ENCODE peak calls at places on chromosomes 16 and 17, in five cellular contexts. Q is skeletal muscle cell, R is neural crest cell, U is lower lobe of right lung, Y is GM20000. O is an unnamed sample.

GRCh38 chr16:55876854-55877253 is 1.7 kb upstream of the CES5A start:
- DNase-seq in Q (no peak), R (no peak), U (no peak), Y (no peak), O (no peak)

GRCh38 chr16:87708881-87709638 is 56.7 kb downstream of the KLHDC4 start:
- DNase-seq in Q (no peak), R (no peak), U (no peak), Y (no peak), O (no peak)

GRCh38 chr16:81641403-81642106 is 137.5 kb upstream of the PLCG2 start:
- DNase-seq in Q (no peak), R (no peak), U (no peak), Y (no peak), O (no peak)

GRCh38 chr16:88370365-88370764 is 12.4 kb upstream of the ZNF469 start:
- DNase-seq in Q (no peak), R (no peak), U (peak; percentile 20), Y (no peak), O (peak; percentile 68)

GRCh38 chr17:82639628-82640027 is 8.6 kb downstream of the WDR45B start:
- DNase-seq in Q (no peak), R (no peak), U (peak; percentile 42), Y (no peak), O (no peak)

GRCh38 chr17:1939979-1940809 is 84.9 kb downstream of the RTN4RL1 start:
- DNase-seq in Q (peak; percentile 20), R (no peak), U (no peak), Y (no peak), O (no peak)

GRCh38 chr17:72682597-72682996 is 409.9 kb downstream of the SLC39A11 start:
- DNase-seq in Q (no peak), R (no peak), U (no peak), Y (no peak), O (no peak)

GRCh38 chr17:560379-560935 is 154.2 kb downstream of the VPS53 start:
- DNase-seq in Q (no peak), R (no peak), U (no peak), Y (no peak), O (no peak)

GRCh38 chr17:79627766-79628690 is 17.2 kb upstream of the RBFOX3 start:
- DNase-seq in Q (no peak), R (no peak), U (peak; percentile 28), Y (no peak), O (peak; percentile 13)